ENCODE peak calls at places on chromosomes 7 and 10, in nine cellular contexts. J is endothelial cell, Y is AG08396, T is lower leg skin, L is HT1080, S is right atrium auricular region, M is HCT116, A is neural crest cell, X is hypothalamus. B is an unnamed sample.

GRCh38 chr10:25388188-25388861 is 213.5 kb downstream of the GPR158 start:
- DNase-seq in J (no peak), Y (no peak), T (no peak), L (no peak), S (no peak), M (no peak), A (no peak), X (no peak), B (no peak)

GRCh38 chr10:43679509-43679908 is 30.8 kb upstream of the ZNF32 start:
- DNase-seq in J (no peak), Y (no peak), T (peak; percentile 91), L (no peak), S (no peak), M (no peak), A (no peak), X (peak; percentile 66), B (no peak)

GRCh38 chr7:115349635-115350034 is 427.7 kb downstream of the MDFIC start:
- DNase-seq in J (no peak), Y (no peak), T (no peak), L (no peak), S (no peak), M (no peak), A (no peak), X (no peak), B (no peak)

GRCh38 chr10:12387561-12388210 is 38.3 kb downstream of the CAMK1D start:
- DNase-seq in J (no peak), Y (no peak), T (peak; percentile 74), L (no peak), S (no peak), M (no peak), A (no peak), X (no peak), B (peak; percentile 68)

GRCh38 chr7:27144799-27145166 is 1.3 kb upstream of the HOXA5 start:
- DNase-seq in J (no peak), Y (no peak), T (peak; percentile 79), L (no peak), S (no peak), M (no peak), A (no peak), X (no peak), B (no peak)

GRCh38 chr10:89869180-89869579 is 167.8 kb downstream of the KIF20B start:
- DNase-seq in J (no peak), Y (no peak), T (no peak), L (no peak), S (no peak), M (no peak), A (no peak), X (no peak), B (no peak)

GRCh38 chr10:49010831-49011230 is 71.2 kb upstream of the LRRC18 start:
- DNase-seq in J (no peak), Y (no peak), T (no peak), L (no peak), S (peak; percentile 13), M (no peak), A (no peak), X (no peak), B (no peak)

GRCh38 chr7:18177815-18178660 is 150.4 kb upstream of the PRPS1L1 start:
- DNase-seq in J (no peak), Y (no peak), T (no peak), L (peak; percentile 57), S (no peak), M (no peak), A (no peak), X (peak; percentile 4), B (no peak)

B was measured in D341Med.